ENCODE peak calls at places on chromosomes 6 and 20, in eight cellular contexts. B, J, F, I, U, M, T and O are unnamed samples.

GRCh38 chr6:170052991-170053821 is 237.7 kb downstream of the DLL1 start:
- DNase-seq in B (peak; percentile 51), J (no peak), F (peak; percentile 18), I (no peak), U (no peak), M (no peak), T (no peak), O (no peak)

GRCh38 chr6:84118191-84118590 is 84.6 kb downstream of the MRAP2 start:
- DNase-seq in B (no peak), J (no peak), F (no peak), I (no peak), U (no peak), M (no peak), T (no peak), O (no peak)

GRCh38 chr6:36912583-36912982 is 26.8 kb downstream of the C6orf89 start:
- DNase-seq in B (no peak), J (peak; percentile 63), F (no peak), I (peak; percentile 65), U (peak; percentile 89), M (no peak), T (peak; percentile 87), O (peak; percentile 90)

GRCh38 chr6:156725712-156726111 is 51.5 kb upstream of the ARID1B start:
- DNase-seq in B (no peak), J (no peak), F (no peak), I (no peak), U (no peak), M (no peak), T (no peak), O (no peak)

GRCh38 chr20:49889245-49889942 is 25.9 kb downstream of the SPATA2 start:
- DNase-seq in B (peak; percentile 45), J (no peak), F (no peak), I (no peak), U (no peak), M (no peak), T (no peak), O (no peak)

GRCh38 chr20:41183831-41184230 is 46.5 kb downstream of the PLCG1 start:
- DNase-seq in B (no peak), J (no peak), F (peak; percentile 27), I (no peak), U (no peak), M (no peak), T (no peak), O (no peak)

GRCh38 chr20:25237610-25238318 is 10.1 kb upstream of the PYGB start:
- DNase-seq in B (no peak), J (peak; percentile 98), F (no peak), I (no peak), U (peak; percentile 100), M (peak; percentile 68), T (peak; percentile 98), O (peak; percentile 99)

GRCh38 chr20:4151991-4152695 is 136.8 kb upstream of the RNF24 start:
- DNase-seq in B (peak; percentile 25), J (peak; percentile 86), F (no peak), I (no peak), U (peak; percentile 78), M (no peak), T (no peak), O (peak; percentile 44)

GRCh38 chr6:4812068-4812467 is 35.9 kb downstream of the CDYL start:
- DNase-seq in B (no peak), J (no peak), F (no peak), I (no peak), U (no peak), M (no peak), T (peak; percentile 36), O (peak; percentile 13)

GRCh38 chr20:43183526-43183925 is 6.2 kb downstream of the PTPRT start:
- DNase-seq in B (no peak), J (no peak), F (no peak), I (no peak), U (no peak), M (no peak), T (no peak), O (no peak)

DNA sequence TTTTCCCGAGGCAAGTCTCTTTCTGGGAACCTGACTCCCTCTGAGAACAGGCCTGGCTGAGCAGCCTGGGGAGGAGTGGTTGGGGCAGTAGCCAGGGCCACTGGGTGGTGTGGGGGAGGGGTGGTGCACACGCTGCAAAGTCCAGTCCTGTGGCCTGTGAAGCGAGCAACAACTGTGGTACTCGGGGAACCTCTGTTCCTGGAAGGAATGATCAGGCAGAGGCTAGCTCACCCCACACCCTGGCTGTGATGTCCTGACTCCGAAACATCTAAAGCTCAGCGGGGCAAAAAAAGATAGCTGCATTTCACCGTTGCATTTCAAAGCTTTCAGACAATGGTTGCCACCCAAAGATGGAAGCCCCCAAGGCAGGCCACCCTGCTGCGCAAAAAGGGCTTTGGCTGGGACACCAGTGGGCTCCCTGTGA is 25.5 kb downstream of the PCK1 start:
- DNase-seq in B (no peak), J (no peak), F (no peak), I (no peak), U (no peak), M (peak; percentile 78), T (no peak), O (no peak)
- TF ChIP-seq CTCF in B (no peak), J (no peak), F (no peak), I (no peak), U (no peak), M (no peak), T (no peak), O (no peak)

GRCh38 chr6:114690625-114691024 is 347.8 kb upstream of the HS3ST5 start:
- DNase-seq in B (no peak), J (no peak), F (no peak), I (no peak), U (no peak), M (no peak), T (no peak), O (no peak)
- TF ChIP-seq CTCF in B (no peak), J (no peak), F (peak; percentile 66), I (peak; percentile 25), U (no peak), M (no peak), T (no peak), O (no peak)

GRCh38 chr6:79250107-79250514 is 15.6 kb upstream of the HMGN3 start:
- DNase-seq in B (no peak), J (no peak), F (no peak), I (peak; percentile 36), U (no peak), M (no peak), T (no peak), O (no peak)
- TF ChIP-seq CTCF in B (no peak), J (peak; percentile 15), F (peak; percentile 71), I (peak; percentile 43), U (peak; percentile 12), M (no peak), T (no peak), O (peak; percentile 35)

GRCh38 chr6:6105472-6106036 is 98.8 kb upstream of the NRN1 start:
- DNase-seq in B (no peak), J (no peak), F (peak; percentile 84), I (no peak), U (no peak), M (no peak), T (no peak), O (no peak)
- TF ChIP-seq CTCF in B (no peak), J (peak; percentile 30), F (peak; percentile 80), I (peak; percentile 37), U (no peak), M (peak; percentile 20), T (no peak), O (no peak)

GRCh38 chr20:24109008-24109407 is 120.4 kb upstream of the GGTLC1 start:
- DNase-seq in B (no peak), J (no peak), F (peak; percentile 56), I (no peak), U (no peak), M (no peak), T (no peak), O (no peak)
- TF ChIP-seq CTCF in B (no peak), J (no peak), F (no peak), I (no peak), U (no peak), M (no peak), T (no peak), O (no peak)

GRCh38 chr6:51531623-51532022 is 555.8 kb downstream of the PKHD1 start:
- DNase-seq in B (no peak), J (no peak), F (peak; percentile 66), I (no peak), U (no peak), M (no peak), T (no peak), O (no peak)
- TF ChIP-seq CTCF in B (no peak), J (no peak), F (peak; percentile 55), I (no peak), U (no peak), M (no peak), T (no peak), O (no peak)

DNA sequence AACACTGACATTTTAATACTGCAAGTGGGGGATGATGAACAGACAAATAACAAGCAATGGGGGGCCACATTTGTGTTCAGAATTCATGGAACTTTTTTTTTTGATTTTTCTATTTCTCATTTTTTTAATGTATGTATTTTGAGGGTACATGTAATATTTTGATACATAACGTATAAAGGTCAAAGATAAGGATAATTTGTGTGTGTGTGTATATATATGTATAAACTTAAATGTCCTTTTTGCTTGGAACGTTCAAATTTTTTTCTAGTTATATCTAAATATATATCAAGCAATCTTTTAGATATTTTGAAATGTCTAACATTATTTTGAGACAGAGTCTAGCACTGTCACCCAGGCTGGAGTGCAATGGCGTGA is 12.3 kb upstream of the ZNF311 start:
- DNase-seq in B (no peak), J (no peak), F (no peak), I (no peak), U (no peak), M (no peak), T (no peak), O (no peak)
- TF ChIP-seq CTCF in B (no peak), J (no peak), F (no peak), I (no peak), U (no peak), M (no peak), T (no peak), O (no peak)

GRCh38 chr6:101396552-101397173 is 3.2 kb downstream of the GRIK2 start:
- DNase-seq in B (no peak), J (no peak), F (peak; percentile 91), I (peak; percentile 62), U (peak; percentile 64), M (peak; percentile 71), T (peak; percentile 41), O (peak; percentile 40)

GRCh38 chr6:101395345-101395744 is 1.8 kb downstream of the GRIK2 start:
- DNase-seq in B (no peak), J (no peak), F (no peak), I (no peak), U (no peak), M (no peak), T (no peak), O (peak; percentile 28)

GRCh38 chr6:101398716-101399626 is 5.5 kb downstream of the GRIK2 start:
- DNase-seq in B (no peak), J (no peak), F (peak; percentile 57), I (no peak), U (peak; percentile 37), M (no peak), T (no peak), O (no peak)

GRCh38 chr6:101399627-101399955 is 6.1 kb downstream of the GRIK2 start:
- DNase-seq in B (no peak), J (no peak), F (peak; percentile 54), I (no peak), U (no peak), M (no peak), T (no peak), O (no peak)

DNA sequence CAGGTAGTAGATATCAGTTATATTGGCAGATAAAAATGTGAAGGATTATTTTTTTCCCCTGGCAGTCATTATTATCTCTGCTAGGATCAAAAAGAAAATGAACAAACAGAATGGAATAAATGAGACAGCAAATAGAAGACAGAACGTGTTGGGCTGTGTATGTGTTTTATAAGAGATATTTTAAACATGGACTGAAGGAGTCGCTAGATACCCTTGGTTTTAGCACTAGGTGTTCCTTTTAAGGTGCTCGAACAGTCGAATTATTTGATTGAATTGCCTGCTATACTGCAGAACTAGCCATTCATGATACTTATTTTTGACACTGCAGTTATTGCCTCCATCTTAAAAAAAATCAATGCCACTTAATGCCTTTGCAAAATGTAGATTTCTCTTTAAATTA is 3.7 kb downstream of the GRIK2 start:
- DNase-seq in B (no peak), J (no peak), F (no peak), I (no peak), U (peak; percentile 70), M (no peak), T (no peak), O (no peak)
- TF ChIP-seq CTCF in B (no peak), J (no peak), F (peak; percentile 83), I (no peak), U (peak; percentile 54), M (no peak), T (no peak), O (peak; percentile 35)